ENCODE peak calls at places on chromosome 5, in ten cellular contexts. F, L, Q, I, O, E, J, V, U and Y are unnamed samples.
A peak's percentile ranks its signal among the peaks of the same experiment; 100 is the strongest.

GRCh38 chr5:1545798-1546355 is 22.1 kb upstream of the LPCAT1 start:
- DNase-seq in F (no peak), L (no peak), Q (no peak), I (no peak), O (no peak), E (no peak), J (no peak), V (no peak), U (no peak), Y (peak; percentile 23)

GRCh38 chr5:179137643-179138567 is 77.7 kb downstream of the ZNF354C start:
- DNase-seq in F (no peak), L (no peak), Q (peak; percentile 43), I (no peak), O (no peak), E (no peak), J (no peak), V (no peak), U (no peak), Y (no peak)

GRCh38 chr5:77761606-77762005 is 14.5 kb downstream of the TBCA start:
- DNase-seq in F (no peak), L (no peak), Q (no peak), I (no peak), O (no peak), E (no peak), J (no peak), V (no peak), U (no peak), Y (no peak)

GRCh38 chr5:54415896-54416640 is 39.4 kb upstream of the HSPB3 start:
- DNase-seq in F (peak; percentile 8), L (no peak), Q (no peak), I (no peak), O (no peak), E (no peak), J (no peak), V (peak; percentile 78), U (no peak), Y (no peak)

GRCh38 chr5:37121465-37121864 is 127.7 kb downstream of the CPLANE1 start:
- DNase-seq in F (no peak), L (no peak), Q (no peak), I (no peak), O (no peak), E (peak; percentile 86), J (no peak), V (no peak), U (no peak), Y (no peak)

GRCh38 chr5:83001788-83002381 is 75.3 kb downstream of the TMEM167A start:
- DNase-seq in F (no peak), L (no peak), Q (no peak), I (no peak), O (no peak), E (no peak), J (no peak), V (no peak), U (no peak), Y (no peak)

GRCh38 chr5:137833463-137833862 is 34.2 kb upstream of the MYOT start:
- DNase-seq in F (no peak), L (no peak), Q (no peak), I (no peak), O (no peak), E (no peak), J (no peak), V (peak; percentile 88), U (no peak), Y (no peak)

GRCh38 chr5:122129332-122129731 is at the start of gene ZNF474:
- DNase-seq in F (peak; percentile 56), L (no peak), Q (no peak), I (no peak), O (no peak), E (no peak), J (no peak), V (peak; percentile 98), U (no peak), Y (no peak)

GRCh38 chr5:32202394-32202793 is 28.3 kb upstream of the GOLPH3 start:
- DNase-seq in F (peak; percentile 51), L (no peak), Q (no peak), I (no peak), O (no peak), E (no peak), J (no peak), V (peak; percentile 69), U (no peak), Y (no peak)

GRCh38 chr5:90293931-90294330 is 115.6 kb downstream of the CETN3 start:
- DNase-seq in F (peak; percentile 6), L (no peak), Q (no peak), I (no peak), O (no peak), E (no peak), J (no peak), V (peak; percentile 18), U (no peak), Y (no peak)